ENCODE peak calls at places on chromosomes 5 and 9, in six cellular contexts. J is GM13976, S is cardiac fibroblast, F is transverse colon, B is PC-9, P is PC-3. G is an unnamed sample.

GRCh38 chr5:72314571-72315172 is 5.4 kb downstream of the MRPS27 start:
- DNase-seq in J (no peak), B (no peak), P (peak; percentile 60), F (no peak), S (peak; percentile 76), G (no peak)

GRCh38 chr5:122498163-122498562 is 186.1 kb downstream of the SNCAIP start:
- DNase-seq in P (no peak), B (no peak), J (no peak), S (no peak), F (no peak), G (no peak)

GRCh38 chr5:108036484-108036883 is 345.4 kb downstream of the FBXL17 start:
- DNase-seq in P (no peak), B (no peak), F (no peak), J (no peak), S (no peak), G (no peak)

GRCh38 chr5:107365355-107366109 is 305.2 kb downstream of the EFNA5 start:
- DNase-seq in F (no peak), S (peak; percentile 88), B (no peak), J (no peak), P (peak; percentile 3), G (no peak)

GRCh38 chr5:131716650-131717049 is 80.2 kb downstream of the FNIP1 start:
- DNase-seq in J (no peak), P (no peak), S (no peak), B (no peak), F (no peak), G (no peak)

GRCh38 chr9:69030851-69031645 is 4.5 kb upstream of the FXN start:
- DNase-seq in P (peak; percentile 8), F (no peak), B (no peak), J (no peak), S (peak; percentile 65), G (no peak)

GRCh38 chr5:16484081-16484480 is 18.5 kb upstream of the ZNF622 start:
- DNase-seq in P (no peak), S (no peak), J (no peak), B (no peak), F (no peak), G (no peak)

GRCh38 chr9:17116400-17116837 is 18.4 kb upstream of the CNTLN start:
- DNase-seq in F (no peak), B (no peak), J (no peak), P (peak; percentile 60), S (peak; percentile 67), G (no peak)

GRCh38 chr5:126508962-126509279 is 85.7 kb downstream of the GRAMD2B start:
- DNase-seq in B (no peak), P (no peak), S (peak; percentile 82), F (peak; percentile 29), J (no peak), G (peak; percentile 30)

GRCh38 chr9:32584784-32585183 is 11.8 kb upstream of the NDUFB6 start:
- DNase-seq in P (no peak), F (no peak), B (no peak), S (peak; percentile 49), J (no peak), G (no peak)

GRCh38 chr5:179275941-179276837 is 69.1 kb downstream of the ADAMTS2 start:
- DNase-seq in P (no peak), J (no peak), F (peak; percentile 59), B (no peak), S (peak; percentile 98), G (no peak)

GRCh38 chr9:127742435-127743088 is 7.5 kb upstream of the TOR2A start:
- DNase-seq in B (peak; percentile 68), S (no peak), J (no peak), F (no peak), P (no peak), G (no peak)

GRCh38 chr5:180976518-180976917 is 12.1 kb upstream of the BTNL3 start:
- DNase-seq in J (no peak), F (peak; percentile 22), B (no peak), P (peak; percentile 40), S (no peak), G (no peak)

GRCh38 chr5:36728697-36729543 is 122.5 kb downstream of the SLC1A3 start:
- DNase-seq in P (peak; percentile 86), F (no peak), J (peak; percentile 72), S (peak; percentile 84), B (peak; percentile 25), G (no peak)

GRCh38 chr5:127358782-127359181 is 68.2 kb downstream of the MEGF10 start:
- DNase-seq in P (no peak), B (no peak), S (peak; percentile 67), J (no peak), F (no peak), G (no peak)

GRCh38 chr5:40991168-40991980 is 79.8 kb downstream of the MROH2B start:
- DNase-seq in B (peak; percentile 50), S (peak; percentile 96), F (peak; percentile 30), P (peak; percentile 96), J (no peak), G (no peak)

GRCh38 chr5:61641748-61642565 is 309.9 kb downstream of the ZSWIM6 start:
- DNase-seq in P (no peak), F (no peak), S (peak; percentile 13), B (no peak), J (no peak), G (no peak)

GRCh38 chr5:114789773-114790402 is 379.8 kb downstream of the TRIM36 start:
- DNase-seq in S (peak; percentile 44), B (no peak), F (no peak), P (peak; percentile 51), J (peak; percentile 30), G (no peak)

GRCh38 chr9:87431831-87432230 is 65.8 kb upstream of the DAPK1 start:
- DNase-seq in B (no peak), J (no peak), P (no peak), S (no peak), F (no peak), G (no peak)

GRCh38 chr5:149959406-149960236 is 937 bp upstream of the SLC26A2 start:
- DNase-seq in S (peak; percentile 89), B (peak; percentile 23), J (peak; percentile 67), P (peak; percentile 84), F (no peak), G (no peak)

GRCh38 chr9:134169724-134170401 is 5.5 kb upstream of the RNU6ATAC start:
- DNase-seq in S (no peak), P (no peak), F (no peak), B (no peak), J (no peak), G (no peak)

GRCh38 chr5:135344351-135344750 is 54.7 kb downstream of the MACROH2A1 start:
- DNase-seq in S (no peak), B (no peak), P (no peak), F (no peak), J (no peak), G (no peak)

GRCh38 chr5:175657593-175658271 is at the start of gene HRH2:
- DNase-seq in F (peak; percentile 18), P (no peak), B (no peak), S (no peak), J (no peak), G (no peak)

GRCh38 chr9:120767451-120767850 is 25.8 kb downstream of the FBXW2 start:
- DNase-seq in P (peak; percentile 89), S (no peak), B (peak; percentile 7), J (no peak), F (no peak), G (no peak)

GRCh38 chr9:134208310-134208841 is 44.0 kb upstream of the RNU6ATAC start:
- DNase-seq in F (no peak), B (no peak), P (no peak), S (peak; percentile 36), J (no peak), G (no peak)

GRCh38 chr9:113963017-113963620 is 87.0 kb downstream of the ZNF618 start:
- DNase-seq in S (peak; percentile 81), J (peak; percentile 65), F (peak; percentile 63), B (no peak), P (peak; percentile 47), G (no peak)

GRCh38 chr5:132747693-132748440 is 641 bp downstream of the CCNI2 start:
- DNase-seq in P (no peak), S (no peak), F (peak; percentile 50), B (no peak), J (peak; percentile 50), G (no peak)

DNA sequence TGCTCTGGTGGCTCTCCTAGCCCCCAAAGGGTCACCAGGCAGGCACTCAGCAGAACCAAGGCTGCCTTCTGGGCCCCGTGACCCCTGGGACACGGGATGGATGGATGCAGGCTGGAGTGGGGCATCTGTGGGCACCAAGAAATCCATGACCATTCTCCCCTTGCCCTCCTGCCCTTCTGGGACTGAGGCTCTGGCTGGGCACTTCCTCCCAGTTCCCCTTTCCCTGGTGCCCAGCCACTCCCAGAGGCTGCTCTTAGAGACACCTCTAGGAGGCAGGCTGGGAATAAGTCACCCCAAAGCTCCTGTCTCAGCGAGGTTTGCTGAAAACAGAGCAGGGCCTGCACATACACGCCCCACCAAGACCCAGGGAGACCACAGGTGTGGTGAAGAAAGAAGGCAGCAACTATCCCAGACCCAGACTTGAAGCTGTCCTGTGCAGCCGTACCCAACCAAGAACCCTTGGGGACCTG is 943 bp downstream of the STING1 start:
- DNase-seq in S (peak; percentile 58), B (no peak), F (peak; percentile 39), P (no peak), J (peak; percentile 51), G (no peak)
- TF ChIP-seq CTCF in S (peak; percentile 39), B (no peak), F (no peak), P (peak; percentile 15), J (peak; percentile 7), G (peak; percentile 17)

GRCh38 chr5:173451031-173451430 is 122.8 kb upstream of the STC2 start:
- DNase-seq in F (no peak), B (no peak), S (peak; percentile 53), J (peak; percentile 50), P (peak; percentile 39), G (no peak)
- TF ChIP-seq CTCF in F (peak; percentile 24), B (peak; percentile 55), S (peak; percentile 46), J (peak; percentile 20), P (peak; percentile 70), G (peak; percentile 43)

GRCh38 chr9:110126457-110126856 is 81.5 kb downstream of the C9orf152 start:
- DNase-seq in S (no peak), F (no peak), J (no peak), B (no peak), P (no peak), G (no peak)

GRCh38 chr9:110128664-110129329 is 79.2 kb downstream of the C9orf152 start:
- DNase-seq in F (no peak), S (peak; percentile 72), B (no peak), P (no peak), J (peak; percentile 61), G (no peak)

GRCh38 chr9:110125207-110125751 is 82.7 kb downstream of the C9orf152 start:
- DNase-seq in B (no peak), J (no peak), P (no peak), F (peak; percentile 93), S (peak; percentile 96), G (peak; percentile 89)

GRCh38 chr9:110125763-110126351 is 82.1 kb downstream of the C9orf152 start:
- DNase-seq in P (no peak), B (no peak), F (no peak), S (no peak), J (no peak), G (no peak)

GRCh38 chr9:110126986-110127864 is 80.7 kb downstream of the C9orf152 start:
- DNase-seq in B (no peak), P (no peak), F (peak; percentile 42), S (peak; percentile 86), J (no peak), G (no peak)
- TF ChIP-seq CTCF in B (no peak), P (no peak), F (no peak), S (no peak), J (no peak), G (no peak)

DNA sequence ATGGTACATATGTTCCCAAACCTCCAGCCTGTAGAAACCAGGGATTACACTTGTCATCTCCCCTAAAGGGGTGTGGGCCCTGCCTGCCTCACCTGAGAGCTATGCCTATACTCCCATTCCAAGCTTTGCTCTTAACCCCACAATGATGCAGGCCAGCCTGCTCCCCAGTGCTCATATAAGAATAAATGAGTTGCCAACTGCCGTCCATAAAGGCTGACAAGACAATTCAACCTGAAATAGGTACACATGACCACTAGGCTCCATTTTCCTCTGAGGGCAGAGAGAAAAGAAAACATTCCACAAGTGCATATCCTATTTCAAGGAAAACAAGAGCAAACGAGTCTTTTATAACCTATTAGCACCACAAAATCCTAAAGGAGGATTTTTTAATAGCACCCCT is 28.4 kb downstream of the SKP1 start:
- DNase-seq in J (no peak), B (no peak), F (no peak), S (no peak), P (no peak), G (peak; percentile 38)
- TF ChIP-seq CTCF in J (no peak), B (no peak), F (no peak), S (no peak), P (no peak), G (no peak)

G was measured in osteocyte.